ENCODE peak calls at places on chromosomes 7 and 10, in eight cellular contexts. L, E, W, I, Q, O, M and H are unnamed samples.

GRCh38 chr7:20306499-20306946 is 24.2 kb upstream of the ITGB8 start:
- DNase-seq in L (no peak), E (no peak), W (no peak), I (peak; percentile 65), Q (peak; percentile 28), O (no peak), M (no peak), H (no peak)

GRCh38 chr10:79345241-79346011 is 1.8 kb upstream of the PPIF start:
- DNase-seq in L (no peak), E (no peak), W (no peak), I (no peak), Q (no peak), O (no peak), M (no peak), H (no peak)

GRCh38 chr7:132430863-132431822 is 145.1 kb downstream of the PLXNA4 start:
- DNase-seq in L (no peak), E (no peak), W (peak; percentile 82), I (no peak), Q (peak; percentile 50), O (peak; percentile 47), M (peak; percentile 94), H (no peak)

GRCh38 chr10:31153692-31154091 is 122.0 kb upstream of the ZNF438 start:
- DNase-seq in L (no peak), E (no peak), W (no peak), I (no peak), Q (no peak), O (no peak), M (no peak), H (no peak)

GRCh38 chr10:77204171-77204570 is 433.4 kb downstream of the KCNMA1 start:
- DNase-seq in L (no peak), E (no peak), W (no peak), I (no peak), Q (no peak), O (no peak), M (no peak), H (no peak)

GRCh38 chr10:55287346-55287745 is 486.3 kb upstream of the PCDH15 start:
- DNase-seq in L (no peak), E (no peak), W (peak; percentile 10), I (no peak), Q (no peak), O (no peak), M (peak; percentile 47), H (no peak)

GRCh38 chr10:104766341-104766740 is 125.3 kb downstream of the SORCS3 start:
- DNase-seq in L (no peak), E (no peak), W (peak; percentile 4), I (no peak), Q (no peak), O (no peak), M (peak; percentile 7), H (peak; percentile 67)

GRCh38 chr7:66639773-66640172 is 11.1 kb downstream of the KCTD7 start:
- DNase-seq in L (no peak), E (no peak), W (no peak), I (no peak), Q (no peak), O (no peak), M (no peak), H (no peak)

GRCh38 chr10:8048281-8049008 is 6.0 kb upstream of the GATA3 start:
- DNase-seq in L (no peak), E (no peak), W (no peak), I (peak; percentile 27), Q (no peak), O (peak; percentile 64), M (no peak), H (no peak)

GRCh38 chr7:124791426-124791825 is 25.8 kb upstream of the GPR37 start:
- DNase-seq in L (no peak), E (no peak), W (no peak), I (no peak), Q (no peak), O (no peak), M (peak; percentile 48), H (no peak)

GRCh38 chr7:130393095-130393494 is 12.8 kb downstream of the CPA1 start:
- DNase-seq in L (no peak), E (no peak), W (peak; percentile 89), I (no peak), Q (no peak), O (no peak), M (no peak), H (no peak)

GRCh38 chr10:47207280-47207613 is 92.8 kb upstream of the GDF10 start:
- DNase-seq in L (no peak), E (no peak), W (no peak), I (no peak), Q (peak; percentile 49), O (no peak), M (no peak), H (no peak)

GRCh38 chr7:9488555-9488954 is 1055.1 kb downstream of the NXPH1 start:
- DNase-seq in L (peak; percentile 45), E (no peak), W (peak; percentile 54), I (no peak), Q (peak; percentile 10), O (no peak), M (peak; percentile 67), H (no peak)

GRCh38 chr7:151754142-151754590 is 122.7 kb downstream of the PRKAG2 start:
- DNase-seq in L (peak; percentile 18), E (peak; percentile 97), W (peak; percentile 99), I (peak; percentile 95), Q (peak; percentile 94), O (peak; percentile 85), M (peak; percentile 96), H (peak; percentile 93)

GRCh38 chr10:12849351-12850181 is 151.9 kb downstream of the CCDC3 start:
- DNase-seq in L (no peak), E (no peak), W (no peak), I (no peak), Q (no peak), O (peak; percentile 52), M (no peak), H (no peak)

GRCh38 chr10:12847361-12847975 is 154.0 kb downstream of the CCDC3 start:
- DNase-seq in L (no peak), E (no peak), W (no peak), I (peak; percentile 90), Q (no peak), O (peak; percentile 32), M (no peak), H (peak; percentile 43)

GRCh38 chr10:12848439-12849173 is 152.9 kb downstream of the CCDC3 start:
- DNase-seq in L (no peak), E (no peak), W (no peak), I (no peak), Q (no peak), O (no peak), M (no peak), H (no peak)

GRCh38 chr10:12844796-12845524 is 156.6 kb downstream of the CCDC3 start:
- DNase-seq in L (no peak), E (peak; percentile 56), W (peak; percentile 63), I (no peak), Q (peak; percentile 82), O (peak; percentile 11), M (peak; percentile 71), H (peak; percentile 8)

GRCh38 chr10:12846718-12847117 is 154.8 kb downstream of the CCDC3 start:
- DNase-seq in L (no peak), E (no peak), W (no peak), I (no peak), Q (no peak), O (no peak), M (no peak), H (no peak)
- H3K27me3 ChIP-seq in L (no peaks in the 10 kb centered on the region), E (no peaks in the 10 kb centered on the region), W (no peaks in the 10 kb centered on the region), I (no peaks in the 10 kb centered on the region), Q (no peaks in the 10 kb centered on the region), O (no peaks in the 10 kb centered on the region), M (no peaks in the 10 kb centered on the region), H (no peaks in the 10 kb centered on the region)

GRCh38 chr10:865257-865656 is 66.2 kb downstream of the LARP4B start:
- DNase-seq in L (no peak), E (no peak), W (no peak), I (peak; percentile 64), Q (no peak), O (no peak), M (no peak), H (no peak)

GRCh38 chr10:865924-866576 is 65.5 kb downstream of the LARP4B start:
- DNase-seq in L (peak; percentile 56), E (no peak), W (no peak), I (no peak), Q (no peak), O (no peak), M (no peak), H (no peak)

GRCh38 chr10:869171-869570 is 62.3 kb downstream of the LARP4B start:
- DNase-seq in L (no peak), E (no peak), W (no peak), I (no peak), Q (no peak), O (no peak), M (no peak), H (no peak)

GRCh38 chr10:866577-866941 is 64.9 kb downstream of the LARP4B start:
- DNase-seq in L (no peak), E (no peak), W (no peak), I (no peak), Q (no peak), O (no peak), M (no peak), H (no peak)

GRCh38 chr10:867807-868206 is 63.7 kb downstream of the LARP4B start:
- DNase-seq in L (no peak), E (no peak), W (no peak), I (no peak), Q (no peak), O (no peak), M (no peak), H (no peak)
- H3K9me2 ChIP-seq in L (no peaks in the 10 kb centered on the region), E (no peaks in the 10 kb centered on the region), W (no peaks in the 10 kb centered on the region), I (no peaks in the 10 kb centered on the region), Q (no peaks in the 10 kb centered on the region), O (no peaks in the 10 kb centered on the region), M (no peaks in the 10 kb centered on the region), H (no peaks in the 10 kb centered on the region)

DNA sequence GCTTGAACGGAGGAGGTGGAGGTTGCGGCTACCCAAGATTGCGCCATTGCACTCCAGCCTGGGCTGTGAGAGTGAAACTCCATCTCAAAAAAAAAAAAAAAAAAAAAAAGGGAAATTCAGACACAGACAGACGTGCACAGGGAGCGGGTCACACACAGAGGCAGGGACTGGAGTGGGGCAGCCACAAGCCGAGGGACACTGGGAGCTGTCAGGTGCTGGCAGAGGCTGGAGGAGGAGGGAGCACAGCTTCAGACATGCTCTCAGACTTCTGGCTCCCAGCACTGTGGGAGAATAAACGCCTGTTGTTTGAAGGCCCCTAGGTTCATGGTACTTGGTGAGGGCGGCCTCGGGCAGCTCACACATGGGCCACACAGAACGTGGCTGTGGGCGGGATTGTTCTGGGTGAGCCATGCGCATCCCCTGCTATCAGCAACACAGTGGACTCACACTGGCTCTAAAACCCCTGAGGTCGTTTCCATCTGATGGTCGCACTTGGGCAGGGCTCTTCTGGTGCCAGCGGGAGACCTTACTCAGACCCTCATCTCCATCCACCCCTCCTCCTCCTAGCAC is 375.9 kb downstream of the DNAJB6 start:
- DNase-seq in L (no peak), E (no peak), W (no peak), I (no peak), Q (no peak), O (no peak), M (no peak), H (no peak)
- H3K27me3 ChIP-seq in L (peaks cover 72% of the 10 kb centered on the region), E (peaks cover 78% of the 10 kb centered on the region), W (no peaks in the 10 kb centered on the region), I (no peaks in the 10 kb centered on the region), Q (no peaks in the 10 kb centered on the region), O (no peaks in the 10 kb centered on the region), M (peaks cover 41% of the 10 kb centered on the region), H (peaks cover 9% of the 10 kb centered on the region)

DNA sequence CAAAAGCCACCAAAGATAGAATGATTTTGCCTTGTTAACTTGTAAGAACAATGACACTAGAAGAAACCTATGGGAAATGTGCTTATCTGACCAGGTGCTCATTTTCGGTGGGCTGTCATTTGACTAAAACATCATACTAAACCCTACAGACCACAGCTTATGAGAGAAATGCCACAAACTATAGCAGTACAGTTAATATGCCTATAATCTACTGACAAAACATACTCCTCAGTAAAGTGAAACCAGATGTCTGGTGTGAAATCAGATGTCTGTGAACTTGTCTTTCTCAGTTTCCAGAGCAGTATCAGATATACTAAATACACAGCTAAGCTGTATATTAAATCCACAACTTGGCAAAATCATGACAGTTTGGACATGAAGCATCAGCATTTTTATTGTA is 3.3 kb downstream of the IMMP2L start:
- DNase-seq in L (peak; percentile 91), E (no peak), W (no peak), I (no peak), Q (no peak), O (peak; percentile 54), M (no peak), H (no peak)
- H3K9me2 ChIP-seq in L (no peaks in the 10 kb centered on the region), E (no peaks in the 10 kb centered on the region), W (no peaks in the 10 kb centered on the region), I (no peaks in the 10 kb centered on the region), Q (no peaks in the 10 kb centered on the region), O (no peaks in the 10 kb centered on the region), M (no peaks in the 10 kb centered on the region), H (no peaks in the 10 kb centered on the region)